ENCODE peak calls at places on chromosomes 11 and 22, in eight cellular contexts. U is A673, Z is HAP-1, Q is GM12878, V is body of pancreas, O is mammary epithelial cell, S is tibial nerve, R is neuronal stem cell. W is an unnamed sample. For H3K4me1 and H3K9me3, the result is how much of the 10 kb centered on the place peaks cover.

GRCh38 chr22:41831383-41831782 is 1.5 kb upstream of the SREBF2 start:
- DNase-seq in S (no peak), R (no peak), U (no peak), Q (no peak), Z (no peak), O (no peak), V (no peak), W (no peak)

GRCh38 chr11:102530558-102530957 is at the start of gene MMP7:
- DNase-seq in Q (no peak), R (no peak), V (peak), Z (no peak), U (no peak), S (no peak), O (peak), W (no peak)

GRCh38 chr11:44010789-44011251 is 37.0 kb upstream of the ACCSL start:
- DNase-seq in R (no peak), Z (no peak), U (no peak), Q (no peak), S (no peak), V (no peak), O (no peak), W (no peak)

GRCh38 chr11:126452256-126452655 is 96.8 kb downstream of the ST3GAL4 start:
- DNase-seq in Z (no peak), Q (no peak), S (no peak), R (no peak), O (no peak), V (no peak), U (no peak), W (no peak)

GRCh38 chr22:37189011-37189466 is 992 bp upstream of the C1QTNF6 start:
- DNase-seq in O (peak), U (peak), Q (no peak), Z (no peak), S (no peak), V (no peak), R (no peak), W (no peak)

GRCh38 chr22:25134028-25134427 is 65.6 kb upstream of the CRYBB3 start:
- DNase-seq in S (no peak), R (no peak), V (peak), Q (no peak), O (peak), U (no peak), Z (no peak), W (no peak)

GRCh38 chr11:62573006-62573591 is 592 bp downstream of the EEF1G start:
- DNase-seq in V (no peak), S (no peak), U (peak), Z (no peak), O (no peak), R (no peak), Q (no peak), W (no peak)

GRCh38 chr11:68838572-68838964 is 3.1 kb downstream of the CPT1A start:
- DNase-seq in V (peak), U (no peak), S (no peak), R (no peak), O (no peak), Q (no peak), Z (no peak), W (no peak)

GRCh38 chr22:41800348-41801146 is at the start of gene CCDC134:
- DNase-seq in V (peak), Q (peak), U (peak), S (peak), R (peak), Z (peak), O (peak), W (peak)

GRCh38 chr11:5618807-5619206 is 6.0 kb upstream of the TRIM34 start:
- DNase-seq in Z (no peak), Q (no peak), U (no peak), V (no peak), R (no peak), S (no peak), O (peak), W (no peak)

GRCh38 chr11:12249590-12250260 is 127.6 kb upstream of the PARVA start:
- DNase-seq in O (no peak), R (no peak), Q (no peak), S (no peak), Z (no peak), V (peak), U (no peak), W (no peak)

GRCh38 chr22:31223786-31224191 is 11.7 kb downstream of the LIMK2 start:
- DNase-seq in S (no peak), R (no peak), U (no peak), V (no peak), O (peak), Z (no peak), Q (no peak), W (no peak)

GRCh38 chr22:35915477-35916013 is 113.1 kb downstream of the RBFOX2 start:
- DNase-seq in O (peak), S (no peak), U (peak), R (no peak), Z (peak), V (no peak), Q (no peak), W (no peak)

GRCh38 chr11:104214517-104214916 is 50.6 kb upstream of the PDGFD start:
- DNase-seq in S (no peak), O (no peak), Z (no peak), U (no peak), Q (no peak), R (no peak), V (no peak), W (no peak)

GRCh38 chr22:25101986-25102385 is 97.7 kb upstream of the CRYBB3 start:
- DNase-seq in R (no peak), U (no peak), V (no peak), Z (no peak), O (no peak), Q (no peak), S (no peak), W (no peak)

GRCh38 chr11:64858467-64859401 is 14.3 kb upstream of the CDC42BPG start:
- DNase-seq in O (no peak), Z (no peak), S (no peak), R (no peak), U (no peak), V (no peak), Q (no peak), W (no peak)

GRCh38 chr11:111307472-111308108 is 9.2 kb downstream of the POU2AF3 start:
- DNase-seq in S (no peak), V (no peak), R (no peak), U (no peak), O (no peak), Z (no peak), Q (no peak), W (no peak)

GRCh38 chr22:49026476-49027121 is 801.1 kb downstream of the BRD1 start:
- DNase-seq in U (peak), Q (no peak), O (no peak), S (no peak), V (no peak), R (no peak), Z (no peak), W (no peak)

GRCh38 chr11:10654211-10655150 is 39.1 kb downstream of the IRAG1 start:
- DNase-seq in U (peak), Q (peak), R (peak), S (no peak), Z (peak), V (peak), O (peak), W (peak)

GRCh38 chr11:70889411-70889810 is 363.0 kb downstream of the SHANK2 start:
- DNase-seq in U (no peak), S (no peak), Z (no peak), O (no peak), R (no peak), Q (no peak), V (no peak), W (no peak)

GRCh38 chr22:33537059-33537458 is 383.2 kb downstream of the LARGE1 start:
- DNase-seq in V (no peak), O (no peak), Q (no peak), Z (no peak), R (no peak), S (no peak), U (no peak), W (no peak)

GRCh38 chr22:35315855-35316745 is 16.4 kb downstream of the TOM1 start:
- DNase-seq in V (no peak), Z (no peak), S (peak), O (no peak), Q (no peak), R (no peak), U (no peak), W (no peak)

GRCh38 chr11:99069831-99070444 is 49.2 kb downstream of the CNTN5 start:
- DNase-seq in Q (peak), Z (no peak), S (no peak), O (peak), V (peak), R (peak), U (peak), W (peak)

GRCh38 chr22:28903719-28904118 is 20.3 kb downstream of the ZNRF3 start:
- DNase-seq in Z (no peak), Q (no peak), U (no peak), O (no peak), S (no peak), R (no peak), V (peak), W (no peak)

GRCh38 chr22:28907311-28908008 is 24.1 kb downstream of the ZNRF3 start:
- DNase-seq in R (no peak), O (no peak), S (no peak), Z (peak), V (peak), Q (peak), U (no peak), W (no peak)

GRCh38 chr22:28904211-28904808 is 20.9 kb downstream of the ZNRF3 start:
- DNase-seq in Q (no peak), Z (no peak), S (no peak), O (no peak), R (no peak), V (no peak), U (peak), W (no peak)

GRCh38 chr22:28905433-28905832 is 22.1 kb downstream of the ZNRF3 start:
- DNase-seq in R (no peak), S (no peak), O (no peak), U (no peak), Q (no peak), V (no peak), Z (no peak), W (no peak)

GRCh38 chr22:28906312-28906711 is 22.9 kb downstream of the ZNRF3 start:
- DNase-seq in S (no peak), Z (no peak), Q (no peak), U (no peak), V (no peak), O (no peak), R (no peak), W (no peak)
- H3K4me1 ChIP-seq in S (half or more), Z (under half), Q (under half), U (under half), V (half or more), O (under half), R (under half), W (under half)

GRCh38 chr11:2921742-2922493 is 7.3 kb downstream of the PHLDA2 start:
- DNase-seq in Z (no peak), O (no peak), V (no peak), S (no peak), U (no peak), R (no peak), Q (no peak), W (no peak)
- H3K9me3 ChIP-seq in Z (under half), O (under half), V (under half), S (under half), U (under half), R (under half), Q (under half), W (under half)

DNA sequence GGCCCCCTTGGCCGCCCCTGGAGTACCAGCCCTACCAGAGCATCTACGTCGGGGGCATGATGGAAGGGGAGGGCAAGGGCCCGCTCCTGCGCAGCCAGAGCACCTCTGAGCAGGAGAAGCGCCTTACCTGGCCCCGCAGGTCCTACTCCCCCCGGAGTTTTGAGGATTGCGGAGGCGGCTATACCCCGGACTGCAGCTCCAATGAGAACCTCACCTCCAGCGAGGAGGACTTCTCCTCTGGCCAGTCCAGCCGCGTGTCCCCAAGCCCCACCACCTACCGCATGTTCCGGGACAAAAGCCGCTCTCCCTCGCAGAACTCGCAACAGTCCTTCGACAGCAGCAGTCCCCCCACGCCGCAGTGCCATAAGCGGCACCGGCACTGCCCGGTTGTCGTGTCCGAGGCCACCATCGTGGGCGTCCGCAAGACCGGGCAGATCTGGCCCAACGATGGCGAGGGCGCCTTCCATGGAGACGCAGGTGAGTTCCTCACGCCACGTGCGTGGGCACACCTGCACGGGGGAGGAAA is 1.5 kb downstream of the BCR start:
- DNase-seq in S (no peak), Q (no peak), Z (no peak), U (no peak), R (no peak), V (no peak), O (no peak), W (no peak)
- H3K4me3 ChIP-seq in S (peak), Q (peak), Z (no peak), U (peak), R (peak), V (peak), O (peak), W (peak)

DNA sequence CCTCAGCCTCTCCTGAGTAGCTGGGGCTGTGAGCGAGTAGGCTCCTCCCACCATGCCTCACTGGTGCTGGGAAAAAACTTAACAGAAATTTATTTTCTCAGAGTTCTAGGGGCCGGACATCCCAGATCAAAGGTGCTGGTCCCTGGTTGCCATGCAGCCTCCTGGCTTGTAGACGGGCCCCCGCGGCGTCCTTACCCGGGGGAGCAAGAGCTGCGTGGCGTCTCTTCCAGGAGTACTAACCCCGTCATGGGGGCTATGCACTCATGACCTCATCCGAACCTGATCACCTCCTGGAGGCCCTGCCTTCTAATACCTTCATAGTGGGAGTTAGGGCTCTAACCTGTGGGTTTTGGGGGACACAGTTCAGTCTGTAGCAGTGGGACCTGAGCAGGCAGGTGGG is 2.6 kb downstream of the TRABD start:
- DNase-seq in O (no peak), Z (no peak), U (no peak), S (no peak), R (no peak), V (peak), Q (no peak), W (no peak)
- H3K4me1 ChIP-seq in O (half or more), Z (under half), U (under half), S (half or more), R (under half), V (half or more), Q (half or more), W (under half)

DNA sequence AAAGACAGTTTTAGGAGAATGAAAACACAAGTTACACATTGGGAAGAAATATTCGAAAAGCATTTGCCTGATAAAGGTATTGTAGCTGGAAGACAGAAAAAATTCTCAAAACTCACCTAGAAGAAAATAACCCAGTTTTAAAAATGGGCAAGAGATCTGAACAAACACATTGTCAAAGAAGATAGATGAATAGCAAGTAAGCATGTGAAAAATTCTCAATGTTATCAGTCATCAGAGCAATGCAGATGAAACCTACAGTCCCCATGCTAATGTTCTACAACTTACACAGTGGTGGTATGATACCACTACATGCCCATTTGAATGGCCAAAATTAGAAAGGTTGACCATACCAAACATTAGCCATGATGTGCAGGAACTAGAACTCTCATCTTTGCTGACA is 29.4 kb downstream of the PPARA start:
- DNase-seq in Q (no peak), V (no peak), S (no peak), R (no peak), U (no peak), O (no peak), Z (no peak), W (no peak)
- H3K9me3 ChIP-seq in Q (under half), V (under half), S (under half), R (under half), U (under half), O (under half), Z (under half), W (under half)